ENCODE peak calls at places on chromosomes 4 and X, in six cellular contexts. One of them, this sample, is unnamed.

GRCh38 chrX:18594079-18594478 is 77.8 kb downstream of the RS1 start:
- DNase-seq in DMS 273 treated with DMSO at 0.1 percent for 48 hours: no peak
- DNase-seq in transverse colon: no peak
- DNase-seq in hepatocyte: no peak
- DNase-seq in GM12892: no peak
- DNase-seq in naive thymus-derived CD8-positive, alpha-beta T cell: no peak
- DNase-seq in this sample: no peak

GRCh38 chr4:42638993-42639392 is 17.9 kb downstream of the ATP8A1 start:
- DNase-seq in transverse colon: no peak
- DNase-seq in hepatocyte: no peak
- DNase-seq in naive thymus-derived CD8-positive, alpha-beta T cell: no peak
- DNase-seq in GM12892: no peak
- DNase-seq in DMS 273 treated with DMSO at 0.1 percent for 48 hours: no peak
- DNase-seq in this sample: no peak

GRCh38 chr4:133131829-133132485 is 17.1 kb upstream of the PCDH10 start:
- DNase-seq in hepatocyte: no peak
- DNase-seq in naive thymus-derived CD8-positive, alpha-beta T cell: no peak
- DNase-seq in DMS 273 treated with DMSO at 0.1 percent for 48 hours: no peak
- DNase-seq in transverse colon: no peak
- DNase-seq in GM12892: no peak
- DNase-seq in this sample: no peak

GRCh38 chrX:44908838-44909237 is 35.9 kb downstream of the KDM6A start:
- DNase-seq in transverse colon: no peak
- DNase-seq in GM12892: no peak
- DNase-seq in naive thymus-derived CD8-positive, alpha-beta T cell: no peak
- DNase-seq in hepatocyte: no peak
- DNase-seq in DMS 273 treated with DMSO at 0.1 percent for 48 hours: no peak
- DNase-seq in this sample: no peak

GRCh38 chr4:82898322-82899243 is 2.0 kb upstream of the THAP9 start:
- DNase-seq in transverse colon: no peak
- DNase-seq in DMS 273 treated with DMSO at 0.1 percent for 48 hours: no peak
- DNase-seq in hepatocyte: peak; percentile 61
- DNase-seq in GM12892: no peak
- DNase-seq in naive thymus-derived CD8-positive, alpha-beta T cell: no peak
- DNase-seq in this sample: no peak

GRCh38 chr4:79540143-79540542 is 132.1 kb upstream of the GK2 start:
- DNase-seq in DMS 273 treated with DMSO at 0.1 percent for 48 hours: peak; percentile 64
- DNase-seq in naive thymus-derived CD8-positive, alpha-beta T cell: no peak
- DNase-seq in transverse colon: no peak
- DNase-seq in GM12892: no peak
- DNase-seq in hepatocyte: no peak
- DNase-seq in this sample: no peak

GRCh38 chr4:74178798-74179197 is 20.9 kb downstream of the MTHFD2L start:
- DNase-seq in GM12892: no peak
- DNase-seq in naive thymus-derived CD8-positive, alpha-beta T cell: no peak
- DNase-seq in hepatocyte: no peak
- DNase-seq in transverse colon: no peak
- DNase-seq in DMS 273 treated with DMSO at 0.1 percent for 48 hours: no peak
- DNase-seq in this sample: no peak

GRCh38 chr4:110666030-110666429 is 43.2 kb upstream of the PITX2 start:
- DNase-seq in hepatocyte: no peak
- DNase-seq in transverse colon: no peak
- DNase-seq in DMS 273 treated with DMSO at 0.1 percent for 48 hours: no peak
- DNase-seq in GM12892: no peak
- DNase-seq in naive thymus-derived CD8-positive, alpha-beta T cell: no peak
- DNase-seq in this sample: no peak

GRCh38 chr4:172202480-172203076 is 389.4 kb downstream of the GALNTL6 start:
- DNase-seq in hepatocyte: peak; percentile 47
- DNase-seq in naive thymus-derived CD8-positive, alpha-beta T cell: no peak
- DNase-seq in GM12892: peak; percentile 1
- DNase-seq in DMS 273 treated with DMSO at 0.1 percent for 48 hours: no peak
- DNase-seq in transverse colon: no peak
- DNase-seq in this sample: no peak

GRCh38 chrX:74449322-74449936 is 28.1 kb downstream of the SLC16A2 start:
- DNase-seq in transverse colon: no peak
- DNase-seq in GM12892: no peak
- DNase-seq in hepatocyte: no peak
- DNase-seq in naive thymus-derived CD8-positive, alpha-beta T cell: peak; percentile 1
- DNase-seq in DMS 273 treated with DMSO at 0.1 percent for 48 hours: peak; percentile 23
- DNase-seq in this sample: no peak

GRCh38 chr4:38560763-38561558 is 103.0 kb upstream of the KLF3 start:
- DNase-seq in DMS 273 treated with DMSO at 0.1 percent for 48 hours: no peak
- DNase-seq in GM12892: peak; percentile 22
- DNase-seq in naive thymus-derived CD8-positive, alpha-beta T cell: no peak
- DNase-seq in hepatocyte: no peak
- DNase-seq in transverse colon: no peak
- DNase-seq in this sample: peak; percentile 53

GRCh38 chr4:152894673-152895072 is 41.5 kb upstream of the FHDC1 start:
- DNase-seq in GM12892: no peak
- DNase-seq in DMS 273 treated with DMSO at 0.1 percent for 48 hours: no peak
- DNase-seq in transverse colon: no peak
- DNase-seq in hepatocyte: no peak
- DNase-seq in naive thymus-derived CD8-positive, alpha-beta T cell: no peak
- DNase-seq in this sample: no peak

GRCh38 chrX:151397741-151398070 is 700 bp downstream of the VMA21 start:
- DNase-seq in naive thymus-derived CD8-positive, alpha-beta T cell: no peak
- DNase-seq in DMS 273 treated with DMSO at 0.1 percent for 48 hours: no peak
- DNase-seq in hepatocyte: no peak
- DNase-seq in GM12892: no peak
- DNase-seq in transverse colon: no peak
- DNase-seq in this sample: no peak

GRCh38 chr4:165991325-165992180 is 118.5 kb downstream of the TLL1 start:
- DNase-seq in transverse colon: no peak
- DNase-seq in DMS 273 treated with DMSO at 0.1 percent for 48 hours: no peak
- DNase-seq in hepatocyte: no peak
- DNase-seq in GM12892: no peak
- DNase-seq in naive thymus-derived CD8-positive, alpha-beta T cell: no peak
- DNase-seq in this sample: no peak

GRCh38 chrX:17475820-17476219 is 100.8 kb downstream of the NHS start:
- DNase-seq in GM12892: no peak
- DNase-seq in hepatocyte: no peak
- DNase-seq in transverse colon: no peak
- DNase-seq in naive thymus-derived CD8-positive, alpha-beta T cell: no peak
- DNase-seq in DMS 273 treated with DMSO at 0.1 percent for 48 hours: no peak
- DNase-seq in this sample: no peak

GRCh38 chrX:12950851-12951589 is 23.9 kb upstream of the TMSB4X start:
- DNase-seq in GM12892: no peak
- DNase-seq in transverse colon: peak; percentile 63
- DNase-seq in DMS 273 treated with DMSO at 0.1 percent for 48 hours: no peak
- DNase-seq in naive thymus-derived CD8-positive, alpha-beta T cell: peak; percentile 67
- DNase-seq in hepatocyte: peak; percentile 64
- DNase-seq in this sample: no peak

GRCh38 chr4:71456841-71457240 is 118.0 kb downstream of the SLC4A4 start:
- DNase-seq in naive thymus-derived CD8-positive, alpha-beta T cell: no peak
- DNase-seq in GM12892: no peak
- DNase-seq in DMS 273 treated with DMSO at 0.1 percent for 48 hours: no peak
- DNase-seq in hepatocyte: peak; percentile 51
- DNase-seq in transverse colon: no peak
- DNase-seq in this sample: no peak

GRCh38 chr4:7430965-7431695 is 3.6 kb downstream of the PSAPL1 start:
- DNase-seq in hepatocyte: no peak
- DNase-seq in naive thymus-derived CD8-positive, alpha-beta T cell: no peak
- DNase-seq in GM12892: no peak
- DNase-seq in DMS 273 treated with DMSO at 0.1 percent for 48 hours: no peak
- DNase-seq in transverse colon: no peak
- DNase-seq in this sample: no peak

GRCh38 chr4:100118213-100118612 is 72.1 kb downstream of the DDIT4L start:
- DNase-seq in DMS 273 treated with DMSO at 0.1 percent for 48 hours: no peak
- DNase-seq in transverse colon: no peak
- DNase-seq in GM12892: no peak
- DNase-seq in hepatocyte: no peak
- DNase-seq in naive thymus-derived CD8-positive, alpha-beta T cell: no peak
- DNase-seq in this sample: no peak

GRCh38 chr4:126465341-126465740 is 1150.6 kb downstream of the FAT4 start:
- DNase-seq in hepatocyte: no peak
- DNase-seq in naive thymus-derived CD8-positive, alpha-beta T cell: no peak
- DNase-seq in GM12892: no peak
- DNase-seq in DMS 273 treated with DMSO at 0.1 percent for 48 hours: no peak
- DNase-seq in transverse colon: no peak
- DNase-seq in this sample: no peak

GRCh38 chr4:25875281-25875745 is 12.5 kb upstream of the SEL1L3 start:
- DNase-seq in DMS 273 treated with DMSO at 0.1 percent for 48 hours: no peak
- DNase-seq in transverse colon: peak; percentile 40
- DNase-seq in GM12892: no peak
- DNase-seq in hepatocyte: no peak
- DNase-seq in naive thymus-derived CD8-positive, alpha-beta T cell: no peak
- DNase-seq in this sample: no peak

GRCh38 chr4:76410621-76411020 is 10.3 kb downstream of the CCDC158 start:
- DNase-seq in transverse colon: no peak
- DNase-seq in DMS 273 treated with DMSO at 0.1 percent for 48 hours: no peak
- DNase-seq in naive thymus-derived CD8-positive, alpha-beta T cell: no peak
- DNase-seq in GM12892: no peak
- DNase-seq in hepatocyte: no peak
- DNase-seq in this sample: no peak

GRCh38 chr4:37661643-37662221 is 24.4 kb downstream of the RELL1 start:
- DNase-seq in DMS 273 treated with DMSO at 0.1 percent for 48 hours: peak; percentile 47
- DNase-seq in GM12892: no peak
- DNase-seq in transverse colon: no peak
- DNase-seq in naive thymus-derived CD8-positive, alpha-beta T cell: no peak
- DNase-seq in hepatocyte: no peak
- DNase-seq in this sample: no peak

GRCh38 chr4:89755210-89755609 is 81.8 kb downstream of the SNCA start:
- DNase-seq in GM12892: no peak
- DNase-seq in transverse colon: no peak
- DNase-seq in naive thymus-derived CD8-positive, alpha-beta T cell: no peak
- DNase-seq in hepatocyte: no peak
- DNase-seq in DMS 273 treated with DMSO at 0.1 percent for 48 hours: no peak
- DNase-seq in this sample: no peak

GRCh38 chr4:168685136-168685535 is 188.3 kb downstream of the PALLD start:
- DNase-seq in transverse colon: no peak
- DNase-seq in DMS 273 treated with DMSO at 0.1 percent for 48 hours: no peak
- DNase-seq in hepatocyte: no peak
- DNase-seq in GM12892: no peak
- DNase-seq in naive thymus-derived CD8-positive, alpha-beta T cell: no peak
- DNase-seq in this sample: no peak

GRCh38 chrX:115889121-115889890 is 281.2 kb upstream of the AGTR2 start:
- DNase-seq in transverse colon: no peak
- DNase-seq in DMS 273 treated with DMSO at 0.1 percent for 48 hours: no peak
- DNase-seq in hepatocyte: no peak
- DNase-seq in naive thymus-derived CD8-positive, alpha-beta T cell: no peak
- DNase-seq in GM12892: no peak
- DNase-seq in this sample: no peak

GRCh38 chr4:165580379-165580905 is 201.6 kb downstream of the CPE start:
- DNase-seq in GM12892: no peak
- DNase-seq in transverse colon: no peak
- DNase-seq in naive thymus-derived CD8-positive, alpha-beta T cell: no peak
- DNase-seq in DMS 273 treated with DMSO at 0.1 percent for 48 hours: no peak
- DNase-seq in hepatocyte: peak; percentile 30
- DNase-seq in this sample: no peak

GRCh38 chrX:82945332-82945731 is 562.8 kb upstream of the POU3F4 start:
- DNase-seq in DMS 273 treated with DMSO at 0.1 percent for 48 hours: no peak
- DNase-seq in GM12892: no peak
- DNase-seq in naive thymus-derived CD8-positive, alpha-beta T cell: no peak
- DNase-seq in hepatocyte: no peak
- DNase-seq in transverse colon: no peak
- DNase-seq in this sample: no peak

GRCh38 chr4:106671711-106672110 is 303.1 kb upstream of the GIMD1 start:
- DNase-seq in hepatocyte: no peak
- DNase-seq in GM12892: no peak
- DNase-seq in transverse colon: no peak
- DNase-seq in DMS 273 treated with DMSO at 0.1 percent for 48 hours: no peak
- DNase-seq in naive thymus-derived CD8-positive, alpha-beta T cell: no peak
- DNase-seq in this sample: no peak

GRCh38 chr4:81493895-81494490 is 22.3 kb upstream of the RASGEF1B start:
- DNase-seq in naive thymus-derived CD8-positive, alpha-beta T cell: no peak
- DNase-seq in hepatocyte: no peak
- DNase-seq in DMS 273 treated with DMSO at 0.1 percent for 48 hours: no peak
- DNase-seq in transverse colon: no peak
- DNase-seq in GM12892: no peak
- DNase-seq in this sample: no peak

GRCh38 chr4:152063301-152064235 is 302.8 kb upstream of the GATB start:
- DNase-seq in DMS 273 treated with DMSO at 0.1 percent for 48 hours: no peak
- DNase-seq in transverse colon: peak; percentile 48
- DNase-seq in naive thymus-derived CD8-positive, alpha-beta T cell: no peak
- DNase-seq in GM12892: no peak
- DNase-seq in hepatocyte: peak; percentile 70
- DNase-seq in this sample: no peak

GRCh38 chrX:154599531-154599930 is 14.6 kb downstream of the CTAG1A start:
- DNase-seq in transverse colon: no peak
- DNase-seq in DMS 273 treated with DMSO at 0.1 percent for 48 hours: no peak
- DNase-seq in GM12892: no peak
- DNase-seq in naive thymus-derived CD8-positive, alpha-beta T cell: no peak
- DNase-seq in hepatocyte: no peak
- DNase-seq in this sample: no peak

GRCh38 chr4:14059006-14059405 is 431.5 kb upstream of the BOD1L1 start:
- DNase-seq in GM12892: no peak
- DNase-seq in DMS 273 treated with DMSO at 0.1 percent for 48 hours: no peak
- DNase-seq in naive thymus-derived CD8-positive, alpha-beta T cell: no peak
- DNase-seq in hepatocyte: no peak
- DNase-seq in transverse colon: no peak
- DNase-seq in this sample: no peak

GRCh38 chr4:79241846-79242245 is 84.0 kb downstream of the NAA11 start:
- DNase-seq in naive thymus-derived CD8-positive, alpha-beta T cell: no peak
- DNase-seq in hepatocyte: no peak
- DNase-seq in DMS 273 treated with DMSO at 0.1 percent for 48 hours: no peak
- DNase-seq in transverse colon: no peak
- DNase-seq in GM12892: no peak
- DNase-seq in this sample: no peak

GRCh38 chr4:76035799-76036389 is at the start of gene CXCL11:
- DNase-seq in naive thymus-derived CD8-positive, alpha-beta T cell: no peak
- DNase-seq in GM12892: no peak
- DNase-seq in transverse colon: no peak
- DNase-seq in DMS 273 treated with DMSO at 0.1 percent for 48 hours: no peak
- DNase-seq in hepatocyte: no peak
- DNase-seq in this sample: no peak

GRCh38 chr4:22477794-22478182 is 38.1 kb downstream of the ADGRA3 start:
- DNase-seq in naive thymus-derived CD8-positive, alpha-beta T cell: no peak
- DNase-seq in transverse colon: no peak
- DNase-seq in DMS 273 treated with DMSO at 0.1 percent for 48 hours: no peak
- DNase-seq in GM12892: no peak
- DNase-seq in hepatocyte: no peak
- DNase-seq in this sample: no peak

GRCh38 chr4:184617611-184618196 is 31.5 kb downstream of the CASP3 start:
- DNase-seq in DMS 273 treated with DMSO at 0.1 percent for 48 hours: no peak
- DNase-seq in transverse colon: peak; percentile 11
- DNase-seq in GM12892: no peak
- DNase-seq in hepatocyte: no peak
- DNase-seq in naive thymus-derived CD8-positive, alpha-beta T cell: no peak
- DNase-seq in this sample: no peak

GRCh38 chr4:140743194-140743931 is 12.8 kb downstream of the TBC1D9 start:
- DNase-seq in naive thymus-derived CD8-positive, alpha-beta T cell: no peak
- DNase-seq in transverse colon: peak; percentile 34
- DNase-seq in hepatocyte: peak; percentile 41
- DNase-seq in GM12892: no peak
- DNase-seq in DMS 273 treated with DMSO at 0.1 percent for 48 hours: no peak
- DNase-seq in this sample: no peak

GRCh38 chr4:15402146-15402545 is 25.7 kb upstream of the C1QTNF7 start:
- DNase-seq in DMS 273 treated with DMSO at 0.1 percent for 48 hours: no peak
- DNase-seq in naive thymus-derived CD8-positive, alpha-beta T cell: no peak
- DNase-seq in hepatocyte: no peak
- DNase-seq in GM12892: no peak
- DNase-seq in transverse colon: no peak
- DNase-seq in this sample: no peak

GRCh38 chr4:158201310-158201709 is 9.0 kb upstream of the TMEM144 start:
- DNase-seq in hepatocyte: no peak
- DNase-seq in transverse colon: no peak
- DNase-seq in naive thymus-derived CD8-positive, alpha-beta T cell: no peak
- DNase-seq in DMS 273 treated with DMSO at 0.1 percent for 48 hours: no peak
- DNase-seq in GM12892: no peak
- DNase-seq in this sample: no peak

This sample was measured in GM18507.